ENCODE peak calls at places on chromosomes 7 and 10, in six cellular contexts. Y, G, T, B, R and O are unnamed samples.

GRCh38 chr10:98316661-98317060 is 48.7 kb upstream of the LOXL4 start:
- DNase-seq in T (peak), R (no peak), B (no peak), G (peak), Y (peak), O (peak)

GRCh38 chr7:38410056-38410455 is 136.6 kb upstream of the TARP start:
- DNase-seq in Y (no peak), R (no peak), B (no peak), T (no peak), G (no peak), O (no peak)

GRCh38 chr7:140677496-140677895 is 4.8 kb downstream of the ADCK2 start:
- DNase-seq in Y (no peak), G (no peak), T (no peak), R (no peak), B (no peak), O (no peak)

GRCh38 chr10:131618587-131619267 is 282.1 kb upstream of the PPP2R2D start:
- DNase-seq in T (no peak), G (no peak), B (no peak), Y (no peak), R (no peak), O (no peak)

GRCh38 chr10:106612381-106612780 is 552.1 kb downstream of the SORCS1 start:
- DNase-seq in R (no peak), T (no peak), B (no peak), G (no peak), Y (no peak), O (no peak)

GRCh38 chr10:8035641-8036520 is 18.6 kb upstream of the GATA3 start:
- DNase-seq in Y (no peak), R (no peak), B (no peak), G (no peak), T (no peak), O (no peak)

GRCh38 chr10:132632091-132632561 is 94.5 kb downstream of the INPP5A start:
- DNase-seq in R (no peak), B (no peak), G (no peak), T (no peak), Y (no peak), O (no peak)

GRCh38 chr10:28684986-28685580 is 7.8 kb downstream of the BAMBI start:
- DNase-seq in G (no peak), R (no peak), B (no peak), T (no peak), Y (no peak), O (no peak)

GRCh38 chr10:34002896-34003295 is 668.4 kb upstream of the NRP1 start:
- DNase-seq in T (no peak), B (no peak), R (no peak), G (no peak), Y (no peak), O (no peak)

GRCh38 chr10:89879121-89879520 is 177.7 kb downstream of the KIF20B start:
- DNase-seq in T (no peak), G (no peak), R (no peak), B (no peak), Y (no peak), O (peak)

GRCh38 chr7:36137258-36137657 is 15.8 kb upstream of the EEPD1 start:
- DNase-seq in B (no peak), G (no peak), T (no peak), R (no peak), Y (no peak), O (no peak)

GRCh38 chr7:84675633-84676034 is 481.0 kb upstream of the SEMA3A start:
- DNase-seq in B (no peak), T (no peak), R (peak), G (no peak), Y (peak), O (no peak)

GRCh38 chr7:77655836-77656455 is 40.3 kb upstream of the RSBN1L start:
- DNase-seq in Y (no peak), G (peak), B (no peak), R (no peak), T (peak), O (peak)

GRCh38 chr7:140924019-140924820 is 509 bp downstream of the BRAF start:
- DNase-seq in B (peak), R (no peak), Y (peak), G (peak), T (peak), O (peak)

GRCh38 chr10:122348512-122348911 is 26.0 kb upstream of the PLEKHA1 start:
- DNase-seq in B (no peak), R (no peak), Y (peak), T (no peak), G (no peak), O (no peak)

GRCh38 chr7:46059308-46060020 is 138.4 kb upstream of the IGFBP3 start:
- DNase-seq in G (no peak), R (no peak), B (no peak), Y (no peak), T (no peak), O (no peak)

GRCh38 chr10:107619124-107619523 is 454.6 kb upstream of the SORCS1 start:
- DNase-seq in Y (no peak), B (no peak), R (no peak), G (no peak), T (no peak), O (no peak)

GRCh38 chr10:133364645-133365431 is 7.0 kb upstream of the FUOM start:
- DNase-seq in G (no peak), T (no peak), B (no peak), R (no peak), Y (no peak), O (no peak)

GRCh38 chr7:139987691-139988516 is 74.8 kb downstream of the PARP12 start:
- DNase-seq in B (no peak), Y (no peak), T (no peak), R (no peak), G (peak), O (peak)

GRCh38 chr7:139452948-139453672 is 30.4 kb downstream of the KLRG2 start:
- DNase-seq in Y (peak), R (no peak), B (no peak), G (peak), T (peak), O (peak)

GRCh38 chr10:97321032-97321806 is 2.1 kb downstream of the FRAT1 start:
- DNase-seq in B (no peak), G (no peak), R (no peak), Y (no peak), T (no peak), O (no peak)

GRCh38 chr7:87934699-87935372 is 785 bp downstream of the ADAM22 start:
- DNase-seq in G (peak), B (no peak), R (no peak), Y (no peak), T (peak), O (peak)

GRCh38 chr10:28503114-28503513 is 29.8 kb upstream of the WAC start:
- DNase-seq in G (peak), B (peak), Y (peak), R (no peak), T (no peak), O (peak)

GRCh38 chr7:132095-132482 is 60.3 kb upstream of the FAM20C start:
- DNase-seq in R (no peak), B (no peak), Y (no peak), T (no peak), G (no peak), O (no peak)

GRCh38 chr7:157740251-157740650 is 403.4 kb downstream of the DNAJB6 start:
- DNase-seq in G (no peak), R (no peak), B (no peak), Y (no peak), T (no peak), O (no peak)

GRCh38 chr7:31327071-31327470 is 13.5 kb downstream of the NEUROD6 start:
- DNase-seq in G (no peak), Y (peak), B (no peak), R (peak), T (no peak), O (peak)

GRCh38 chr10:48655426-48656240 is 29.0 kb upstream of the WDFY4 start:
- DNase-seq in Y (peak), T (peak), R (no peak), G (peak), B (peak), O (peak)

GRCh38 chr7:42964293-42964692 is 32.1 kb downstream of the MRPL32 start:
- DNase-seq in B (no peak), G (no peak), R (no peak), Y (no peak), T (no peak), O (no peak)

GRCh38 chr10:1632141-1632540 is 105.2 kb downstream of the ADARB2 start:
- DNase-seq in G (no peak), Y (no peak), R (no peak), B (no peak), T (no peak), O (no peak)

GRCh38 chr10:50592961-50593418 is 30.8 kb downstream of the SGMS1 start:
- DNase-seq in G (peak), R (no peak), T (peak), Y (peak), B (no peak), O (no peak)

GRCh38 chr7:37508063-37508462 is 59.4 kb upstream of the ELMO1 start:
- DNase-seq in Y (no peak), R (no peak), B (no peak), G (no peak), T (no peak), O (no peak)

GRCh38 chr10:124138883-124139348 is 45.5 kb upstream of the CHST15 start:
- DNase-seq in B (no peak), T (no peak), Y (no peak), R (no peak), G (no peak), O (no peak)

GRCh38 chr10:60073781-60074656 is 167.7 kb upstream of the CCDC6 start:
- DNase-seq in Y (no peak), G (no peak), B (peak), R (no peak), T (no peak), O (no peak)

DNA sequence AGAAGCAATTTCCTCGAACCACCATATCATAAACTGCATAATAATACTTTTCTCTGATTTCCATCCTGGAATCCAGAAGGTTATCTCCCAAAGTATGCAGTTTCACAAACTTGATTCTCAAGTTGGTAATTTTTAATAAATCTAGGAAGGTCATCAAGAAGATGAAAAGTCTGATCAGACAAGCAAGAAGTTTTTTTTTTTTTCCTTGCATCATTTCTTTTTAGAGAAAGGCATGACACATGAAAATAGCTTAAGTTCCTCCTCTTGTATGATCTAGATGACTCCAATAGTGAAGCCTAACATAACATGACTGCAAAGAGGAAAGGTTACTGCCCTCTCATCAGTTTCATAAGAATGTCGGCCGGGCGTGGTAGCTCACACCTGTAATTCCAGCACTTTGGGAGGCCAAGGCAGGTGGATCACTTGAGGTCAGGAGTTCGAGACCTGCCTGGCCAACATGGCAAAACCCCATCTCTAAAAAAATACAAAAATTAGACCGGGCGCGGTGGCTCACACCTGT is 22.2 kb downstream of the LAMB1 start:
- DNase-seq in G (no peak), B (no peak), R (no peak), Y (no peak), T (no peak), O (no peak)
- H3K4me3 ChIP-seq in G (no peak), B (no peak), R (no peak), Y (no peak), T (no peak), O (no peak)

GRCh38 chr7:136874393-136875032 is 6.1 kb downstream of the CHRM2 start:
- DNase-seq in G (peak), B (peak), T (peak), Y (peak), R (no peak), O (peak)
- TF ChIP-seq CTCF in G (peak), B (peak), T (peak), Y (peak), R (no peak), O (peak)

GRCh38 chr7:150966002-150966401 is 12.1 kb downstream of the KCNH2 start:
- DNase-seq in Y (no peak), R (no peak), T (no peak), B (no peak), G (no peak), O (no peak)

GRCh38 chr7:150969483-150969874 is 8.6 kb downstream of the KCNH2 start:
- DNase-seq in B (no peak), R (no peak), Y (no peak), G (no peak), T (no peak), O (no peak)

GRCh38 chr7:150968698-150969482 is 9.2 kb downstream of the KCNH2 start:
- DNase-seq in Y (no peak), R (no peak), B (no peak), T (no peak), G (no peak), O (no peak)

GRCh38 chr7:150967332-150967731 is 10.8 kb downstream of the KCNH2 start:
- DNase-seq in G (no peak), R (no peak), T (no peak), Y (no peak), B (no peak), O (no peak)

DNA sequence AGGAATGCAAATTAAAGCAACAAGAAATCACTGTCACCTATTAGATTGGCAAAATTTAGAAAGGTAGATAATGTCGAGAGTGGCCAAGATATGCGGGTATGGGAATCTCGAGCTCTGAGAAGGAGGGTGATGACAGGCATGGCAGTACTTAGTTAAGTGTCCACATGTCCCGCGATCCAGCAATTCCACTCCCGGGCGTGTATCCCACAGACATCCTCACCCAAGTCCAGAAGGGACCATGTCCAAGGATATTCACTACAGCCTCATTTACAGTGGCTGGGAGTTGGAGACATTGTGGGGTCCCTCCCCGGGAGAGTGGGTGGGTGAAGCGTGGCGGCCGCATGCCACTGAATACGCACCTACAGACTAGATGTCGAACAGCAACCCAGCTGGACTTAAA is 10.1 kb downstream of the KCNH2 start:
- DNase-seq in G (no peak), R (no peak), B (no peak), T (no peak), Y (no peak), O (no peak)
- H3K4me3 ChIP-seq in G (no peak), R (no peak), B (no peak), T (no peak), Y (no peak), O (no peak)

GRCh38 chr7:93402944-93403343 is 170.8 kb downstream of the VPS50 start:
- DNase-seq in B (no peak), R (no peak), Y (no peak), T (no peak), G (no peak), O (no peak)
- TF ChIP-seq CTCF in B (no peak), R (no peak), Y (no peak), T (no peak), G (no peak), O (no peak)

DNA sequence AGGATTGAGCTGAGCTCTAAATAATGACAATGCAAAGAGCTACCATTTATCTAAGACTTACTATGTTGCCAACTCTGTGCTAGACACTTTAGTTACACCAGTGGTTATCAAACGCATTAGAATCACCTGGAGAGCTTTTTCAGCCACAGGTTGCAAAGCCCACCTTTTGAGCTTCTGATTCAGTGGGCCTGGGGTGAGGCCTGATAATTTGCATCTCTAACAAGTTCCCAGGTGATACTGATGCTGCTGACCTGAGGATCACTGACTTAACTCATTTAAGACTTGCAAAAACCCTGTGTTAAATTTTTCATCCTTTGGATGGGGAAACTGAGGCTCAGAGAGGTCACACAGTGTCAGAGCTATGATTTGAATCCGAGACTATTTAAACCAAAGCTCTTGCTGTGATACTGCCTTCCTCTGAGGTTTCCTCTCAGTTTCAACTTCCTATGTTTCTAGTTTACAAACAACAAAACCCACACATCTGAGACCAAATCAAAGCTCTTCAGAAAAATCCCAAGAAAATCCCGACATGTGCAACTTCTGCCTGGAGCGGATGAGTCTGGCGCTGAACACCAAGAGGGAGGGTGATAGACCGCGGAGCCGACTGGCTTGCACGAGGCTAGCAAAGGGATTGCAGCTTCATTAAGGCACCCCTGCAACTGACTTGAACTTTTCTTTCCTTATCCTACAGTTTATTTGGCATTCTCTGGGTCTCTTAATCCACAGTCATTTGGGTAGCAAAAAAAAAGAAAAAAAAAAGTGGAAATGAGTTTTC is 124.9 kb downstream of the CYP26A1 start:
- DNase-seq in Y (peak), G (peak), R (no peak), T (peak), B (no peak), O (no peak)
- H3K4me3 ChIP-seq in Y (no peak), G (peak), R (no peak), T (peak), B (no peak), O (peak)

DNA sequence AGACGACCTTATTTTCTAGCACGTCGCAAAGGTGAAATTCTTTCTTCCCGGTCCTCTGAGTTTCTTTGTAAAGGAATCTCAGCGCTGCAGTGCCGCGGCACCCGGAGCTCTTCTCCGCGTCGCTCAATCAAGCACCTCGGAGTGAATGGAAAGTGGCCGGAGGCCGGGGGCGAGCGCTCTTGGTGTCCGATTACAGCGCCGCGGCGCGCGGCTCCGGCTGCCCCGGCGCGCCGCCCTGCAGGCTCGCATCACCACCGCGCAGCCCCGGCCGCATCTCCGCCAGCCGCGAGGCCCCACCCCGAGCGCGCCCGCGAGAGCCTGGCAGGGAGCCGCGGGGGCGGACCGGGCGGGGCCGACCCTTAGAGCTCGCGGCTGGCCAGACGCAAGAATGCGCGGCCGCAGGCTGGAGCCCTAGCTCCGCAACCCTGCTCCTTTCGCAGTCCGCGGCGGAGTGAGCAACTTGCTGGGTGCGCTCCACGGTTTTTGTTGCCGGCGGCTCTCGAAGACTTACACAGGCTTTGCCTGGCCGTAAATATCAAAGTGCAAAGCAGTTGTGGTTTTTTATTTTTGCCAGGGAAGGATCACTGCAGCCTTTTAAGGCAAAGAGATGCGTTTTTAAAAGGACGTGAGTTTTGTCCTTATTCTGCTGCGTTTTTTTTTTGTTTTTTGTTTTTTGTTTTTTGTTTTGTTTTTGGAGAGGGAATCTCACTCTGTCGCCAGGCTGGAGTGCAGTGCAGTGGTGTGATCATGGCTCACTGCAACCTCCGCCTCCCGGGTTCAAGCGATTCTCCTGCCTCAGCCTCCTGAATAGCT is at the start of gene SEMA3C:
- DNase-seq in Y (peak), R (peak), T (peak), B (peak), G (peak), O (peak)
- TF ChIP-seq CTCF in Y (no peak), R (no peak), T (no peak), B (no peak), G (no peak), O (no peak)

GRCh38 chr10:56624082-56624481 is 263.0 kb upstream of the ZWINT start:
- DNase-seq in R (no peak), T (no peak), Y (no peak), G (no peak), B (no peak), O (no peak)

GRCh38 chr10:56623064-56623463 is 262.0 kb upstream of the ZWINT start:
- DNase-seq in G (no peak), Y (no peak), B (no peak), R (no peak), T (no peak), O (no peak)

GRCh38 chr10:56622335-56622973 is 261.4 kb upstream of the ZWINT start:
- DNase-seq in T (no peak), Y (no peak), R (no peak), G (no peak), B (no peak), O (no peak)
- H3K4me3 ChIP-seq in T (no peak), Y (no peak), R (no peak), G (no peak), B (no peak), O (no peak)

GRCh38 chr10:84743483-84743882 is 415.1 kb downstream of the CCSER2 start:
- DNase-seq in B (no peak), G (no peak), Y (peak), T (peak), R (no peak), O (no peak)
- TF ChIP-seq CTCF in B (no peak), G (peak), Y (peak), T (peak), R (peak), O (peak)

DNA sequence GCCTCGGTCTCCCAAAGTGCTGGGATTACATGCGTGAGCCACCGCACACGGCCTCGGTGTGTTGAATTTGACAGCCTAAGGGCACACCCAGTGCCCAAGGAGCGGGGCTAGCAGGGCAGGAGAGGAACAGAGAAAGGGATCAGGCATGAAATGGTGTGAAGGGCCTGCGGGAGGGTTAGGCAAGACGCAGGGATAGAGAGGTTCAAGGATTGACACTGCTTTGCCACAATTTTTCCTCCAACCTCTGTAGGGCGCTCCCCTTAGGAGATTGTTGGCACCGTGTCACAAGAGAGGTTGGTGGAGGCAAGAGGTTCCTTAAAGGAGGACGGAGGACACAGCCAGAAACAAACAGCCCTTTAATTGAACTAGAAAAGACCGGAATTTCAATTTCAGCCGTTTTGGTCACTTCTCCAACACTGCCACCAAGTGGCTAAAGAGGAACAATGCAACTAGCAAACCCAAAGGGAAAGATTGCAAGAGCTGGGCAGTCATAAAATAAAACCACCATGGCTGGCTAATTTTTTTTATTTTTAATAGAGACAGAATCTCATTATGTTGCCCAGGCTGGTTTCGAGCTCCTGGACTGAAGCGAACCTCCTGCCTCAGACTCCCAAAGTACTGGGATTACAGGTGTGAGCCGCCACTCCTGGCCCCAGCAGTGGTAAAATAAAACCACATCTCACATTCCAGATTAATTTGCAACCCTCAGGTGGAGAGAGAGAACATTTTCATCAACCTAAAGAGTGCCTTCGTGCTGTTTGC is 6.9 kb upstream of the CREB3L2 start:
- DNase-seq in B (peak), R (no peak), G (peak), T (peak), Y (peak), O (peak)
- H3K4me3 ChIP-seq in B (no peak), R (no peak), G (no peak), T (no peak), Y (no peak), O (no peak)